ENCODE peak calls at places on chromosomes 1 and 21, in ten cellular contexts. D is PC-9; H is hepatocyte; W is body of pancreas; Z is mammary epithelial cell; S is fibroblast of lung; P is effector memory CD4-positive, alpha-beta T cell; Y is SJSA1; L is esophagus squamous epithelium; B is aorta. J is an unnamed sample.

GRCh38 chr1:24765308-24765988 is 20.2 kb downstream of the CLIC4 start:
- DNase-seq in D (no peak), H (no peak), W (no peak), Z (no peak), S (peak; percentile 73), P (no peak), Y (no peak), L (no peak), B (no peak), J (no peak)

GRCh38 chr1:151710187-151710586 is 6.4 kb downstream of the CELF3 start:
- DNase-seq in D (peak; percentile 25), H (no peak), W (peak; percentile 63), Z (no peak), S (peak; percentile 24), P (peak; percentile 8), Y (no peak), L (no peak), B (no peak), J (peak; percentile 33)

GRCh38 chr1:225437710-225438437 is 10.0 kb upstream of the LBR start:
- DNase-seq in D (no peak), H (no peak), W (no peak), Z (no peak), S (peak; percentile 57), P (no peak), Y (no peak), L (no peak), B (no peak), J (no peak)

GRCh38 chr1:153095764-153096163 is 1.4 kb upstream of the SPRR2E start:
- DNase-seq in D (no peak), H (no peak), W (no peak), Z (no peak), S (no peak), P (no peak), Y (no peak), L (no peak), B (no peak), J (no peak)

GRCh38 chr1:234507626-234508387 is 28.8 kb upstream of the TARBP1 start:
- DNase-seq in D (no peak), H (no peak), W (no peak), Z (no peak), S (no peak), P (no peak), Y (no peak), L (no peak), B (no peak), J (no peak)

GRCh38 chr1:156921053-156921529 is 659 bp downstream of the LRRC71 start:
- DNase-seq in D (no peak), H (no peak), W (no peak), Z (no peak), S (no peak), P (no peak), Y (no peak), L (no peak), B (no peak), J (no peak)

GRCh38 chr21:32940079-32941014 is 85.4 kb upstream of the OLIG2 start:
- DNase-seq in D (peak; percentile 5), H (peak; percentile 78), W (peak; percentile 51), Z (peak; percentile 26), S (peak; percentile 52), P (no peak), Y (no peak), L (no peak), B (no peak), J (peak; percentile 51)

GRCh38 chr1:153253693-153254092 is 5.8 kb upstream of the LORICRIN start:
- DNase-seq in D (no peak), H (no peak), W (no peak), Z (no peak), S (no peak), P (no peak), Y (no peak), L (no peak), B (no peak), J (no peak)

GRCh38 chr1:64047549-64047969 is 155.9 kb upstream of the UBE2U start:
- DNase-seq in D (no peak), H (no peak), W (no peak), Z (no peak), S (no peak), P (no peak), Y (no peak), L (no peak), B (no peak), J (no peak)

GRCh38 chr1:18951416-18951815 is 5.1 kb downstream of the IFFO2 start:
- DNase-seq in D (no peak), H (no peak), W (no peak), Z (no peak), S (no peak), P (no peak), Y (no peak), L (no peak), B (no peak), J (no peak)

GRCh38 chr1:183148599-183148998 is 37.5 kb upstream of the LAMC2 start:
- DNase-seq in D (no peak), H (peak; percentile 22), W (no peak), Z (peak; percentile 76), S (peak; percentile 52), P (no peak), Y (no peak), L (no peak), B (no peak), J (no peak)
- H3K27ac ChIP-seq in D (no peak overlapping the region), H (peak overlapping the region; percentile 82), W (peak overlapping the region; percentile 8), Z (peak overlapping the region; percentile 53), S (no peak overlapping the region), P (no peak overlapping the region), Y (no peak overlapping the region), L (peak overlapping the region; percentile 37), B (no peak overlapping the region), J (no peak overlapping the region)

DNA sequence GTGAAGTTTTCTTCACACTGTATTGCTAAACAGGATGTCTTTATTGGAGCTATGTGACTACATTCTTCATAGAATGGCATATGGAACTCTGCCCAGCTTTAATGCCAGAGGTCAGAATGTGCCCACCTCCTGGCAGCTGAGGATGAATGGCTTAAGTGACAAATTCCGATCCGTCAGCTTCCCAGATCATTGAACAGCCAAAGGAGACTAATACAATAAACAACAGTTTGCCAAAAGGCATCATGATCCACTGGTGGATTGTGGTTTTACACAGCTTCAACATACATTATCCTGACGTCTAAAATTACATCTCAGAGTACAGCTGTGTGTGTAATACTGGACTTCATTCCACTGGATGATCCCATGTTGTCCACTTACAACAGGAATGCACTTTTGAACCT is 68.7 kb upstream of the C1orf105 start:
- DNase-seq in D (peak; percentile 54), H (no peak), W (no peak), Z (peak; percentile 29), S (peak; percentile 69), P (no peak), Y (no peak), L (no peak), B (no peak), J (no peak)
- H3K27ac ChIP-seq in D (peak overlapping the region; percentile 62), H (peak overlapping the region; percentile 77), W (no peak overlapping the region), Z (peak overlapping the region; percentile 36), S (no peak overlapping the region), P (no peak overlapping the region), Y (peak overlapping the region; percentile 2), L (no peak overlapping the region), B (no peak overlapping the region), J (no peak overlapping the region)

DNA sequence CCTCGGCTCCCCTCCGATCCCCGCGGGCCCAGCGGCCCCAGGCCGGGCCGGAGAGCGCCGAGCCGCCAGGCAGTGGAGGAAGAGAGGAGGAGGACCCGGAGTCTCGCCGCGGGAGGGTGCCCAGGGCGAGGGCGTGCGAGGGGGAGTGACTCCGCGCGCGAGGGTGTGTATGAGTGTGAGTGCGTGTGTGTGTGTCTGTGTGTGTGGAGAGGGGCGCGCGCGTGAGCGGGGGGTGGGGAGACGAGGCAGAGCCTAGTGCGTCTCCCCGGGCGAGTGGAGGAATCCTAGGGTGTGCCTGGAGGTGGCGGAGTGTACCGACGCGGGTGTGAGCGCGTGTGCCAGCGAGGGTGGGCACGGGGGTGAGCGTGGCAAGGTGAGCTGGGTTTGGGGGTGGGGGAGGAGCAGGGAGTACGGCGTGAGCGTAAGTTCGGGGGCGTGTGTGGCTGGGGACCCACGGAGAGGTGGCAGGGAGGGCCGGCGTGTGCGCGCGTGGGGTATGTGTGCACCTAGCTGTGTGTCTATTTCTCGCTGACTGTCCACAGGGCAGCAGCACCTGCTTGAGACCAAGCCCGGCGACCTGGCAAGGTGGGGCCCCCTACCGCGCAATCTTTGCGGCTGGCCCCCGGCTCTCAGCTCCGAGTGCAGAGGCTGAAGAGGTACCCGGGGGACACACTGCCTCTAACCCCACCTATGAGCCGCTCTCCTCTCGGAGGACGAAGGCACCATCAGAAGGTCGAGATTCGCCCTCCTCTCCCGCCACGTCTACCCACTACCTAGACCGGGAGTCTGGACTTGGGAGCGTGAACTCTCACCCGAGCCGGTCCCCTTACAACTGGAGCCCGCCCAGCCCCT is 784 bp upstream of the KCND3 start:
- DNase-seq in D (no peak), H (peak; percentile 29), W (peak; percentile 30), Z (peak; percentile 21), S (no peak), P (no peak), Y (no peak), L (no peak), B (peak; percentile 84), J (no peak)
- H3K27ac ChIP-seq in D (no peak overlapping the region), H (no peak overlapping the region), W (peak overlapping the region; percentile 83), Z (no peak overlapping the region), S (no peak overlapping the region), P (no peak overlapping the region), Y (no peak overlapping the region), L (peak overlapping the region; percentile 48), B (no peak overlapping the region), J (no peak overlapping the region)

GRCh38 chr1:78814176-78814575 is 164.5 kb downstream of the IFI44 start:
- DNase-seq in D (no peak), H (no peak), W (no peak), Z (no peak), S (no peak), P (no peak), Y (no peak), L (no peak), B (no peak), J (no peak)
- H3K27ac ChIP-seq in D (no peak overlapping the region), H (no peak overlapping the region), W (no peak overlapping the region), Z (no peak overlapping the region), S (no peak overlapping the region), P (no peak overlapping the region), Y (no peak overlapping the region), L (no peak overlapping the region), B (no peak overlapping the region), J (no peak overlapping the region)

GRCh38 chr1:80418134-80418533 is 1382.6 kb upstream of the ADGRL2 start:
- DNase-seq in D (no peak), H (no peak), W (no peak), Z (no peak), S (no peak), P (no peak), Y (no peak), L (no peak), B (no peak), J (no peak)
- H3K27ac ChIP-seq in D (no peak overlapping the region), H (no peak overlapping the region), W (no peak overlapping the region), Z (peak overlapping the region; percentile 71), S (no peak overlapping the region), P (no peak overlapping the region), Y (no peak overlapping the region), L (no peak overlapping the region), B (no peak overlapping the region), J (no peak overlapping the region)

J was measured in CD4-positive, CD25-positive, alpha-beta regulatory T cell.